ENCODE peak calls at places on chromosomes 5 and 9, in ten cellular contexts. A, U, Q, R, B, D, E, J, C and P are unnamed samples.

GRCh38 chr9:15160673-15161072 is 146.3 kb downstream of the TTC39B start:
- DNase-seq in A (no peak), U (no peak), Q (no peak), R (peak), B (no peak), D (no peak), E (no peak), J (no peak), C (no peak), P (no peak)

GRCh38 chr5:170121321-170121720 is 15.6 kb downstream of the FOXI1 start:
- DNase-seq in A (no peak), U (no peak), Q (no peak), R (peak), B (no peak), D (no peak), E (no peak), J (no peak), C (no peak), P (no peak)

GRCh38 chr5:139747583-139748504 is 47.8 kb upstream of the PSD2 start:
- DNase-seq in A (no peak), U (no peak), Q (peak), R (peak), B (peak), D (peak), E (peak), J (peak), C (peak), P (no peak)

GRCh38 chr9:108565651-108566378 is 290.0 kb downstream of the ACTL7B start:
- DNase-seq in A (peak), U (peak), Q (peak), R (peak), B (peak), D (peak), E (no peak), J (no peak), C (no peak), P (peak)

GRCh38 chr5:141420855-141421488 is at the start of gene PCDHGA11:
- DNase-seq in A (no peak), U (peak), Q (no peak), R (peak), B (peak), D (no peak), E (no peak), J (no peak), C (no peak), P (no peak)

GRCh38 chr9:91416086-91416712 is 7.4 kb downstream of the NFIL3 start:
- DNase-seq in A (no peak), U (no peak), Q (no peak), R (peak), B (no peak), D (no peak), E (no peak), J (no peak), C (no peak), P (peak)

GRCh38 chr9:32294051-32294600 is 90.3 kb upstream of the ACO1 start:
- DNase-seq in A (no peak), U (no peak), Q (no peak), R (no peak), B (no peak), D (no peak), E (no peak), J (no peak), C (no peak), P (no peak)

GRCh38 chr5:74034738-74035137 is 408.7 kb downstream of the ARHGEF28 start:
- DNase-seq in A (no peak), U (no peak), Q (no peak), R (peak), B (peak), D (no peak), E (no peak), J (no peak), C (no peak), P (peak)

GRCh38 chr9:120928015-120928719 is 1.6 kb upstream of the TRAF1 start:
- DNase-seq in A (peak), U (peak), Q (peak), R (no peak), B (no peak), D (no peak), E (no peak), J (peak), C (no peak), P (peak)

GRCh38 chr9:96487949-96488348 is 38.0 kb downstream of the HABP4 start:
- DNase-seq in A (no peak), U (no peak), Q (peak), R (no peak), B (peak), D (peak), E (no peak), J (no peak), C (no peak), P (no peak)

GRCh38 chr5:177489119-177489716 is 8.2 kb downstream of the PDLIM7 start:
- DNase-seq in A (no peak), U (peak), Q (no peak), R (no peak), B (no peak), D (no peak), E (peak), J (no peak), C (no peak), P (no peak)

GRCh38 chr5:127801751-127802476 is 98.7 kb downstream of the CCDC192 start:
- DNase-seq in A (no peak), U (no peak), Q (no peak), R (peak), B (peak), D (no peak), E (no peak), J (no peak), C (no peak), P (no peak)

GRCh38 chr9:106284300-106284699 is 578.7 kb upstream of the ZNF462 start:
- DNase-seq in A (no peak), U (no peak), Q (no peak), R (no peak), B (no peak), D (no peak), E (no peak), J (no peak), C (no peak), P (no peak)

GRCh38 chr9:80555782-80556325 is 984.1 kb downstream of the TLE4 start:
- DNase-seq in A (no peak), U (no peak), Q (no peak), R (no peak), B (no peak), D (no peak), E (no peak), J (no peak), C (no peak), P (peak)

GRCh38 chr5:131496400-131496713 is 138.7 kb downstream of the RAPGEF6 start:
- DNase-seq in A (no peak), U (peak), Q (no peak), R (no peak), B (no peak), D (peak), E (no peak), J (no peak), C (no peak), P (no peak)

GRCh38 chr5:44360919-44361625 is 28.1 kb downstream of the FGF10 start:
- DNase-seq in A (no peak), U (no peak), Q (no peak), R (no peak), B (no peak), D (no peak), E (no peak), J (no peak), C (no peak), P (no peak)

GRCh38 chr5:40437452-40437861 is 242.3 kb upstream of the PTGER4 start:
- DNase-seq in A (no peak), U (no peak), Q (no peak), R (peak), B (peak), D (no peak), E (no peak), J (no peak), C (no peak), P (peak)

GRCh38 chr9:100525563-100525962 is 52.3 kb upstream of the CAVIN4 start:
- DNase-seq in A (no peak), U (no peak), Q (no peak), R (no peak), B (peak), D (no peak), E (no peak), J (no peak), C (no peak), P (no peak)

GRCh38 chr5:112799661-112800060 is 61.4 kb upstream of the SRP19 start:
- DNase-seq in A (no peak), U (no peak), Q (no peak), R (no peak), B (no peak), D (no peak), E (no peak), J (no peak), C (no peak), P (no peak)

GRCh38 chr5:133316346-133317343 is 264.8 kb downstream of the HSPA4 start:
- DNase-seq in A (no peak), U (peak), Q (no peak), R (no peak), B (no peak), D (no peak), E (no peak), J (no peak), C (no peak), P (no peak)

GRCh38 chr5:31750215-31750614 is 111.3 kb downstream of the PDZD2 start:
- DNase-seq in A (no peak), U (no peak), Q (no peak), R (no peak), B (no peak), D (no peak), E (no peak), J (no peak), C (no peak), P (no peak)

GRCh38 chr9:131575946-131576853 is 30.9 kb downstream of the PRRT1B start:
- DNase-seq in A (no peak), U (no peak), Q (no peak), R (no peak), B (no peak), D (no peak), E (no peak), J (no peak), C (no peak), P (no peak)

GRCh38 chr5:139495644-139496435 is 13.3 kb upstream of the STING1 start:
- DNase-seq in A (no peak), U (no peak), Q (no peak), R (peak), B (peak), D (no peak), E (no peak), J (no peak), C (no peak), P (peak)

GRCh38 chr5:54844905-54845566 is 140.4 kb downstream of the ESM1 start:
- DNase-seq in A (no peak), U (peak), Q (no peak), R (peak), B (no peak), D (no peak), E (no peak), J (no peak), C (no peak), P (no peak)

GRCh38 chr9:127955294-127956015 is 17.8 kb upstream of the DPM2 start:
- DNase-seq in A (peak), U (peak), Q (peak), R (peak), B (no peak), D (peak), E (peak), J (no peak), C (peak), P (peak)

GRCh38 chr9:82695704-82696103 is 367.2 kb downstream of the RASEF start:
- DNase-seq in A (no peak), U (no peak), Q (no peak), R (no peak), B (no peak), D (no peak), E (no peak), J (no peak), C (no peak), P (no peak)

GRCh38 chr9:127741831-127742434 is 6.8 kb upstream of the TOR2A start:
- DNase-seq in A (peak), U (no peak), Q (peak), R (peak), B (no peak), D (no peak), E (peak), J (no peak), C (no peak), P (no peak)

GRCh38 chr5:74272019-74272775 is 368.3 kb downstream of the ENC1 start:
- DNase-seq in A (no peak), U (no peak), Q (no peak), R (peak), B (no peak), D (no peak), E (no peak), J (no peak), C (no peak), P (peak)

GRCh38 chr5:113161806-113162205 is 185.2 kb downstream of the DCP2 start:
- DNase-seq in A (no peak), U (no peak), Q (no peak), R (no peak), B (no peak), D (no peak), E (no peak), J (no peak), C (no peak), P (peak)

DNA sequence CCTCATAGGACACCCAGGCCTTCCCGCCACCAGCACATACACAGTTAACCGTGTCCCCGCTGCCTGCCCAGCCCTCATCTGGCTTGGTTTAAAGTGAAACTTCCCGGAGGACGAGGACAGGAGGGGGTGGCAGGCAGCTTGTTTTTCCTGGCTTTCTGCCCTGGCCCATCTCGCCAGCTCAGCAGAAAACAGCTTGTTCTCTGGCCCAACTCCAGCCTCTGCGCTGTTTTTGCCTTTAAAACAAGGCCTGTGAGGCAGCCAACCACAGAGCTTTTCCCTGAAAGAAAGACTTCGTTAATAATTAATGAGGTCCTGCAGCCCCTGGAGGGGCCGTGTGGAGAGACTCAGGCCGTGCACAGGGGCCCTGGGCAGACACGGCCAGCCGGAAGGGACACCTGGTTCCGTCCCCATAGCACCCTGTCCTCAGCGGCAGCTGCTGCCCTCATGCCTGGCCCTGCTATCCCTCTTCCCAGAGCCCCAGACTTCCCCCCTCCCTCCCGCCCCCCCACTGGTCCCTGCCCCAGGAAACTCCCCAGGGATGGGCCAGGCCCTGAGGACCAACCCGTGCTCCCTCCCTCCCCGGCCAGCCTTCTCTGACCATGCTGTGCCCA is 108.7 kb downstream of the RXRA start:
- DNase-seq in A (peak), U (no peak), Q (peak), R (peak), B (peak), D (peak), E (peak), J (peak), C (no peak), P (peak)
- TF ChIP-seq CTCF in A (no peak), U (no peak), Q (no peak), R (no peak), B (no peak), D (no peak), E (no peak), J (no peak), C (no peak), P (no peak)

GRCh38 chr5:59021286-59021673 is 438.4 kb downstream of the RAB3C start:
- DNase-seq in A (no peak), U (no peak), Q (no peak), R (no peak), B (no peak), D (no peak), E (no peak), J (no peak), C (no peak), P (no peak)
- H3K27ac ChIP-seq in A (no peak), U (no peak), Q (no peak), R (no peak), B (no peak), D (no peak), E (no peak), J (no peak), C (no peak), P (no peak)

DNA sequence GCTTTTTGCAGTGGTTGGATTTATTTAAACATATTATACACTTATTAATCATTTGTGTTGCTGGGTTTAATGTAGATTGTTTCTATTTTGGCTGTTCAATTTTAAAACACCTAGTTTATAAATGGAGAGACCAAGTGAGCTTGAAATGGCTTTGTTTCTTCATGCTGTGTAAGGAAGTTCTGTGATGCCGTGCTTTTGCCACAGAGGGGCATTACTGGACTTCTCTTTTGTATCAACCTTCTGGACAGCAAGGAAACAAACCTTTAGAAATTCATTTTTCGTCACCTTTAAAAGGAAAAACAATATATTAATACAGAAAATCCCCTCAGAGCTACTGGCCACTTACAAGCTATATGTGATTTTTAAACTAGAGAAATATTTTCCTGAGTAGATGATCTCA is 81.9 kb downstream of the DMRTA1 start:
- DNase-seq in A (no peak), U (peak), Q (no peak), R (peak), B (no peak), D (no peak), E (no peak), J (no peak), C (no peak), P (no peak)
- TF ChIP-seq CTCF in A (no peak), U (peak), Q (peak), R (peak), B (peak), D (peak), E (no peak), J (no peak), C (no peak), P (peak)

DNA sequence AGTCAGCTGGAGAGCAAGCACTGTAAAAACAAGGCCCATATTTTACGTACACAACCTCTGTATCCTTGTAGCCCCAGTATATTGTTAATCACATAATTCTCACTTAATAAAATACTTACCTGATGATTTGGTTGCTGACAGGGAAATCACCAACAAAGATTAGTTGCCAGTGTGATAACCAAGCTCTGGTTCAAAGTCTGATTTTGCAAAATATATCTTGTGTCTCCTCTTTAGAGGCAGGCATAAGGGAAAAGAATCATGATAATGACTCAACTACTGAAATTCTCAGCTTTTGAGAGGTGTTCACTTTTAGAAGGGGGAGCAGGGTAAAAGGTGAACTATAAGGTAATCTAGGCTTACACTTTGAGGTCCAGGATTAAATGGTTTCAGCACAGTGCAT is 351.1 kb upstream of the CD180 start:
- DNase-seq in A (no peak), U (no peak), Q (no peak), R (no peak), B (no peak), D (no peak), E (no peak), J (no peak), C (no peak), P (no peak)
- H3K27ac ChIP-seq in A (no peak), U (no peak), Q (no peak), R (no peak), B (no peak), D (peak), E (no peak), J (no peak), C (no peak), P (no peak)

GRCh38 chr9:133986061-133986460 is 6.1 kb downstream of the VAV2 start:
- DNase-seq in A (no peak), U (no peak), Q (no peak), R (no peak), B (no peak), D (peak), E (peak), J (peak), C (no peak), P (no peak)
- TF ChIP-seq CTCF in A (no peak), U (no peak), Q (no peak), R (no peak), B (no peak), D (no peak), E (no peak), J (no peak), C (no peak), P (no peak)

DNA sequence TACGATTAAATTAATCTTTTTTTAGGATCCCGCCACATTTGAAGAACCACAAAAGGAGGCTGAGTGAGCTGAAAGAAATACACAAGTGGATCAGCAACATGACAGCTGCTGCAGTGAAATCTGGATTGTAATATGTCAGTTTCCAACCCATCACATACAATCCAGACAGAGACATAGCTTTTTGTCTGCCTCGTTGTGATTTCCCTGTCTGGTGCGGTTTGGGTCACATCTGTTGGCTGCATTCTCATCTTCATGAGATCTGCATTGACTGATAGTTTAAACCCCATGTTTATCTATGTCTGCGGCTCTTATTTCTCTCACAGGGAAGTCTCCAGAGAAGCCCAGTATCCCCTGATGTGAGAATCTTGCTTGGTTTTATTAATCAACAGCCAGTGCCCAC is 403.1 kb upstream of the ZNF608 start:
- DNase-seq in A (no peak), U (no peak), Q (no peak), R (no peak), B (peak), D (no peak), E (no peak), J (no peak), C (no peak), P (no peak)
- H3K27ac ChIP-seq in A (no peak), U (no peak), Q (no peak), R (no peak), B (no peak), D (no peak), E (no peak), J (no peak), C (no peak), P (no peak)

DNA sequence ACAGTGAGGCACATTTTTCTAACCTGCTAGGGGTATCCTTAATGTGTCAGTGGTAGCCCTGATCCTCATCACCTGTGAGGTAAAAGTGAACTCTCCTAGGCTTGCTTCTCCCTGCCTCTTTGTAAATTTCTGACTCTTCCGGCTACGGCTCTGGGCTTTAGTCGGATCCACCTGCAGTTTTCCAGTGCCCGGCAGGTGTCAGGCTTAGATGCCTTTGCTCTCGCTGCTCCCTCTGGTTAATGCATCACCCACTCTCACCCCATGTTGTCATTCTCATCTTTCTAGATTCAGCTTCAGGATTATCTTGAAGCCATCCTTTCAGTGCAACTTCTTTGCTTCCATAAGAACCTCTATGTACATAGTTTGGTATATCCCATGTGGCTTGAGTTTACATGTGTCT is 3.6 kb downstream of the CEP78 start:
- DNase-seq in A (no peak), U (no peak), Q (no peak), R (no peak), B (no peak), D (peak), E (peak), J (no peak), C (no peak), P (peak)
- TF ChIP-seq CTCF in A (peak), U (no peak), Q (no peak), R (peak), B (peak), D (peak), E (peak), J (no peak), C (no peak), P (peak)